ENCODE peak calls at places on chromosomes 1 and 21, in six cellular contexts. One of them, this sample, is unnamed.

GRCh38 chr1:20621012-20621411 is 12.2 kb upstream of the PINK1 start:
- DNase-seq in thyroid gland: no peak
- DNase-seq in kidney: no peak
- DNase-seq in Calu3: no peak
- DNase-seq in CD8-positive, alpha-beta T cell: no peak
- DNase-seq in fibroblast of lung: no peak
- DNase-seq in this sample: no peak

GRCh38 chr1:184060316-184060715 is 8.8 kb downstream of the TSEN15 start:
- DNase-seq in thyroid gland: no peak
- DNase-seq in kidney: no peak
- DNase-seq in Calu3: no peak
- DNase-seq in CD8-positive, alpha-beta T cell: no peak
- DNase-seq in fibroblast of lung: peak
- DNase-seq in this sample: no peak

GRCh38 chr1:16434007-16434406 is 3.2 kb downstream of the SPATA21 start:
- DNase-seq in thyroid gland: no peak
- DNase-seq in kidney: no peak
- DNase-seq in Calu3: no peak
- DNase-seq in CD8-positive, alpha-beta T cell: no peak
- DNase-seq in fibroblast of lung: no peak
- DNase-seq in this sample: no peak

GRCh38 chr1:192927496-192927895 is 118.7 kb downstream of the RGS2 start:
- DNase-seq in thyroid gland: no peak
- DNase-seq in kidney: no peak
- DNase-seq in Calu3: no peak
- DNase-seq in CD8-positive, alpha-beta T cell: no peak
- DNase-seq in fibroblast of lung: no peak
- DNase-seq in this sample: no peak

GRCh38 chr1:18302788-18303413 is 177.8 kb upstream of the KLHDC7A start:
- DNase-seq in thyroid gland: no peak
- DNase-seq in kidney: no peak
- DNase-seq in Calu3: peak
- DNase-seq in CD8-positive, alpha-beta T cell: no peak
- DNase-seq in fibroblast of lung: no peak
- DNase-seq in this sample: peak

GRCh38 chr1:227845115-227845389 is 29.6 kb downstream of the PRSS38 start:
- DNase-seq in thyroid gland: no peak
- DNase-seq in kidney: no peak
- DNase-seq in Calu3: no peak
- DNase-seq in CD8-positive, alpha-beta T cell: no peak
- DNase-seq in fibroblast of lung: no peak
- DNase-seq in this sample: no peak

GRCh38 chr1:47262787-47263413 is 30.9 kb upstream of the TAL1 start:
- DNase-seq in thyroid gland: peak
- DNase-seq in kidney: no peak
- DNase-seq in Calu3: peak
- DNase-seq in CD8-positive, alpha-beta T cell: peak
- DNase-seq in fibroblast of lung: peak
- DNase-seq in this sample: peak

GRCh38 chr1:212470059-212470458 is 37.3 kb downstream of the NENF start:
- DNase-seq in thyroid gland: peak
- DNase-seq in kidney: peak
- DNase-seq in Calu3: peak
- DNase-seq in CD8-positive, alpha-beta T cell: no peak
- DNase-seq in fibroblast of lung: peak
- DNase-seq in this sample: no peak

GRCh38 chr1:111454859-111455641 is 5.8 kb downstream of the ATP5PB start:
- DNase-seq in thyroid gland: no peak
- DNase-seq in kidney: no peak
- DNase-seq in Calu3: no peak
- DNase-seq in CD8-positive, alpha-beta T cell: no peak
- DNase-seq in fibroblast of lung: peak
- DNase-seq in this sample: peak

GRCh38 chr1:207966521-207966920 is 55.6 kb upstream of the CD34 start:
- DNase-seq in thyroid gland: no peak
- DNase-seq in kidney: no peak
- DNase-seq in Calu3: no peak
- DNase-seq in CD8-positive, alpha-beta T cell: no peak
- DNase-seq in fibroblast of lung: no peak
- DNase-seq in this sample: no peak

GRCh38 chr1:234315091-234315541 is 58.1 kb upstream of the COA6 start:
- DNase-seq in thyroid gland: no peak
- DNase-seq in kidney: no peak
- DNase-seq in Calu3: no peak
- DNase-seq in CD8-positive, alpha-beta T cell: no peak
- DNase-seq in fibroblast of lung: peak
- DNase-seq in this sample: no peak

GRCh38 chr1:43227138-43227836 is 42.5 kb upstream of the TMEM125 start:
- DNase-seq in thyroid gland: peak
- DNase-seq in kidney: peak
- DNase-seq in Calu3: peak
- DNase-seq in CD8-positive, alpha-beta T cell: peak
- DNase-seq in fibroblast of lung: peak
- DNase-seq in this sample: peak

GRCh38 chr1:43229831-43230780 is 39.7 kb upstream of the TMEM125 start:
- DNase-seq in thyroid gland: no peak
- DNase-seq in kidney: no peak
- DNase-seq in Calu3: no peak
- DNase-seq in CD8-positive, alpha-beta T cell: no peak
- DNase-seq in fibroblast of lung: peak
- DNase-seq in this sample: no peak

GRCh38 chr1:43222876-43223275 is 46.9 kb upstream of the TMEM125 start:
- DNase-seq in thyroid gland: no peak
- DNase-seq in kidney: no peak
- DNase-seq in Calu3: no peak
- DNase-seq in CD8-positive, alpha-beta T cell: no peak
- DNase-seq in fibroblast of lung: no peak
- DNase-seq in this sample: no peak

GRCh38 chr1:43221256-43221778 is 48.5 kb upstream of the TMEM125 start:
- DNase-seq in thyroid gland: no peak
- DNase-seq in kidney: no peak
- DNase-seq in Calu3: no peak
- DNase-seq in CD8-positive, alpha-beta T cell: no peak
- DNase-seq in fibroblast of lung: no peak
- DNase-seq in this sample: peak

DNA sequence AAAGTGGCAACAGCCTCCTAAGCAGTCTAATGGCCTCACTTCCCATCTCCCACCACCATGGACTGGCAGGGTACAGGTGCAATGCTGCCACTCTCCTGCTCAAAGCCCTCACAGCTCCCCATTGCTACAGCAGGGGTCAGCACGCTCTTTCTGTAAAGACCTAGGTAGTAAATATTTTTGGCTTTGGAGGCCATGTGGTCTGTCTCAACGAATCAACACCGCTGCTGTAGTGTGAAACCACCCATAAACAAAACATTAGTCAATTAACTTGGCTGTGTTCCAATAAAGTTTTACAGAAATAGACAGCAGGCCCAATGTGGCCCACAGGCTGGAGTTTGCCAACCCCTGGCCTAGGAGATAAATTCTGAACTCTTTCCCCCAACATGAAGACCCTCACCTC is 44.6 kb upstream of the TMEM125 start:
- DNase-seq in thyroid gland: no peak
- DNase-seq in kidney: no peak
- DNase-seq in Calu3: no peak
- DNase-seq in CD8-positive, alpha-beta T cell: no peak
- DNase-seq in fibroblast of lung: peak
- DNase-seq in this sample: no peak
- TF ChIP-seq CTCF in thyroid gland: no peak
- TF ChIP-seq CTCF in kidney: no peak
- TF ChIP-seq CTCF in Calu3: no peak
- TF ChIP-seq CTCF in CD8-positive, alpha-beta T cell: no peak
- TF ChIP-seq CTCF in fibroblast of lung: no peak
- TF ChIP-seq CTCF in this sample: no peak

GRCh38 chr1:187563191-187563590 is 734.4 kb downstream of the PLA2G4A start:
- DNase-seq in thyroid gland: no peak
- DNase-seq in kidney: no peak
- DNase-seq in Calu3: no peak
- DNase-seq in CD8-positive, alpha-beta T cell: no peak
- DNase-seq in fibroblast of lung: no peak
- DNase-seq in this sample: no peak
- TF ChIP-seq CTCF in thyroid gland: no peak
- TF ChIP-seq CTCF in kidney: no peak
- TF ChIP-seq CTCF in Calu3: no peak
- TF ChIP-seq CTCF in CD8-positive, alpha-beta T cell: no peak
- TF ChIP-seq CTCF in fibroblast of lung: no peak
- TF ChIP-seq CTCF in this sample: no peak

GRCh38 chr1:29341936-29342335 is 105.6 kb downstream of the PTPRU start:
- DNase-seq in thyroid gland: no peak
- DNase-seq in kidney: no peak
- DNase-seq in Calu3: no peak
- DNase-seq in CD8-positive, alpha-beta T cell: no peak
- DNase-seq in fibroblast of lung: no peak
- DNase-seq in this sample: no peak
- TF ChIP-seq CTCF in thyroid gland: no peak
- TF ChIP-seq CTCF in kidney: no peak
- TF ChIP-seq CTCF in Calu3: no peak
- TF ChIP-seq CTCF in CD8-positive, alpha-beta T cell: no peak
- TF ChIP-seq CTCF in fibroblast of lung: peak
- TF ChIP-seq CTCF in this sample: no peak

GRCh38 chr1:9183441-9183840 is 51.1 kb upstream of the H6PD start:
- DNase-seq in thyroid gland: no peak
- DNase-seq in kidney: no peak
- DNase-seq in Calu3: no peak
- DNase-seq in CD8-positive, alpha-beta T cell: no peak
- DNase-seq in fibroblast of lung: no peak
- DNase-seq in this sample: no peak

GRCh38 chr1:9182784-9183257 is 51.8 kb upstream of the H6PD start:
- DNase-seq in thyroid gland: peak
- DNase-seq in kidney: no peak
- DNase-seq in Calu3: no peak
- DNase-seq in CD8-positive, alpha-beta T cell: no peak
- DNase-seq in fibroblast of lung: no peak
- DNase-seq in this sample: peak

GRCh38 chr1:9181176-9181906 is 52.4 kb upstream of the GPR157 start:
- DNase-seq in thyroid gland: peak
- DNase-seq in kidney: peak
- DNase-seq in Calu3: peak
- DNase-seq in CD8-positive, alpha-beta T cell: peak
- DNase-seq in fibroblast of lung: peak
- DNase-seq in this sample: peak

GRCh38 chr1:9183898-9184297 is 50.7 kb upstream of the H6PD start:
- DNase-seq in thyroid gland: no peak
- DNase-seq in kidney: no peak
- DNase-seq in Calu3: no peak
- DNase-seq in CD8-positive, alpha-beta T cell: no peak
- DNase-seq in fibroblast of lung: no peak
- DNase-seq in this sample: no peak

DNA sequence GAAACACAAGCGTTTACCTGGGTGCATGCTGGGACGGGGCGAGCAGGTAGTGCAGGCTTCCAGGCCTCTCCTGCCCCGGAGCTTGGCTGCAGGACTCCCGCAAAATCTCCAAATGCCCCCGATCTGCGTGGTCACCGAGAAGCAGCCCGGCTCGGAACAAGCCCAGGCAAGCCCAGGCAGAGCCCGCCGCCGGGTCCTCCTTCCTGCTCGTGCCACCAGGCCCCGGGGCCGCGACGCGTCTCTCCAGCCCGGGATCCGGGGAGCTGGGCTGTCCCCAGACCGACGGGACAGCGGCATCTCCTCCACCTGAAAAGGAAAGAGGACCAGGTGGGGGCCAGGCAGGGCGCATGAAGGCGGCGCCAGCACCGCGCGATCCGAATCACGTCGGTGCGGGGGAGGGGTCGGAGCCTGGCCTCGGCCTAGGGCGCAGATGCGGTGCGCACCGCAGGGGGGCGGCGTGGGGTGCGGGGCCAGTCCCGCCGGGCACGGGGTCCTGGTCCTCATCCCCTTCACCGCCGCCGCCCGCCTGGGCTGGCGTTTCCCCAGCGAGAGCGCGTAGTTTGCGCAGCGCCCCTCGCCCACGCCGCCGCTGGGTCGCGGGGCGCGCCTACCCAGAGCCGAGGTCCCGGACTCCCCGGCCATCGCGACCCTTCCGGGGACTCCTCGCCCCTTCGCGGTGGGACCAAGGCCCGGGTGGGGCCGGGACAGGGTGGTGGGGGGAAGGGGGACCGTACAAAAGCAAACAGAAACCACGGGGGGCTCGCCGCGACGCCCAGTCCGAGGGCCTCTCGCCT is 52.4 kb upstream of the H6PD start:
- DNase-seq in thyroid gland: peak
- DNase-seq in kidney: peak
- DNase-seq in Calu3: peak
- DNase-seq in CD8-positive, alpha-beta T cell: no peak
- DNase-seq in fibroblast of lung: peak
- DNase-seq in this sample: peak
- TF ChIP-seq CTCF in thyroid gland: peak
- TF ChIP-seq CTCF in kidney: no peak
- TF ChIP-seq CTCF in Calu3: peak
- TF ChIP-seq CTCF in CD8-positive, alpha-beta T cell: no peak
- TF ChIP-seq CTCF in fibroblast of lung: no peak
- TF ChIP-seq CTCF in this sample: peak

DNA sequence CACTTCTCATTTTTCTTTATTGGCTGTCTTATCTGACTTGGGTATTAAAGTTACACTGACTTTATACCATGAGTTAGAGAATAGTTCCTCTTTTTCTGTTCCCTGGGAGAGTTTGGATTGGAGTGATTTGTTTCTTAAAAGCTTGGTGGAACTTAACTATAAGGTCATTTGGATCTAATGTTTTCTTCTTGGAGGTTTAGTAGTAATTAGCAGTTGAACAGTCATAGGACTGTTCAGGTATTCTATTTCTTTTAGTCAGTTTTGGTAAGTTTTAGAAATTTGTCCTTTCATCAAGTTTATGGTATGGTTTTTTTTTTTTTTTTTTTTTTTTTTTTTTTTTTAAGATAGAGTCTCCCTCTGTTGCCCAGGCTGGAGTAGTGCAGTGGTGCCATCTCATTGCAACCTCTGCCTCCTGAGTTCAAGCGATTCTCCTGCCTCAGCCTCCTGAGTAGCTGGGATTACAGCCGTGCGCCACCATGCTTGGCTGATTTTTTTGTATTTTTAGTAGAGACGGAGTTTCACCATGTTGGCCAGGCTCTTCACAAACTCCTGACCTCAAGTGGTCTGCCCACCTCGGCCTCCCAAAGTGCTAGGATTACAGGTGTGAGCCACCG is 6.3 kb downstream of the TTC3 start:
- DNase-seq in thyroid gland: no peak
- DNase-seq in kidney: no peak
- DNase-seq in Calu3: no peak
- DNase-seq in CD8-positive, alpha-beta T cell: no peak
- DNase-seq in fibroblast of lung: no peak
- DNase-seq in this sample: no peak
- TF ChIP-seq CTCF in thyroid gland: no peak
- TF ChIP-seq CTCF in kidney: no peak
- TF ChIP-seq CTCF in Calu3: no peak
- TF ChIP-seq CTCF in CD8-positive, alpha-beta T cell: peak
- TF ChIP-seq CTCF in fibroblast of lung: no peak
- TF ChIP-seq CTCF in this sample: peak

DNA sequence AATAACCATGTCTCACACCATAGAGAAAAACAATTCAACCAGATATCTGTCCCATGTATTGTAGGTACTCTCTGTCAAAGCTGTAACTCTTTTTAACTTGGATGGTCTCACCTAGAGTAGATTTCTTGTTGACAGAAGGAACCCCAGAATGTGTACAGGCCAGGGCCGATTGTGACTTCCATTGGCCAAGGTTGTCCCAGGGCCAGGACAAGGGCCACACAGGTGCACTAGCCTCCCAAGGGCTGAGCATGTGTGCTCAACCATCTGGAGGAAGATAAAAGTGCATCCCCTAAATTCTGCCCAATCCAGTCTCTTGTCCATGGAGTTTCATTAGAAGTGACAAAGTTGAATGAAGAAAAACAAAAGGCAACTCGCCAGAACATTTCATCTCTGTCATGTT is 51.8 kb downstream of the SETD4 start:
- DNase-seq in thyroid gland: no peak
- DNase-seq in kidney: no peak
- DNase-seq in Calu3: no peak
- DNase-seq in CD8-positive, alpha-beta T cell: no peak
- DNase-seq in fibroblast of lung: no peak
- DNase-seq in this sample: no peak
- TF ChIP-seq CTCF in thyroid gland: no peak
- TF ChIP-seq CTCF in kidney: no peak
- TF ChIP-seq CTCF in Calu3: no peak
- TF ChIP-seq CTCF in CD8-positive, alpha-beta T cell: no peak
- TF ChIP-seq CTCF in fibroblast of lung: no peak
- TF ChIP-seq CTCF in this sample: no peak